ENCODE peak calls at places on chromosomes 16 and 17, in eight cellular contexts. K is amygdala; V is CD4-positive, alpha-beta memory T cell; S is HTR-8/SVneo; F is caudate nucleus; U is activated CD4-positive, alpha-beta T cell treated with anti-CD3 and anti-CD28 coated beads, Interleukin-2, amount 50 U/mL, for 24 hours; O is midbrain; X is amniotic epithelial cell. L is an unnamed sample.

GRCh38 chr17:19002191-19002590 is 2.4 kb downstream of the FAM83G start:
- DNase-seq in F (no peak), O (no peak), U (no peak), X (no peak), K (no peak), S (no peak), V (no peak), L (no peak)

GRCh38 chr16:88533945-88534641 is 36.1 kb upstream of the ZC3H18 start:
- DNase-seq in O (peak), K (peak), S (peak), V (peak), F (peak), U (peak), X (peak), L (peak)

GRCh38 chr17:69597898-69598692 is 183.6 kb downstream of the MAP2K6 start:
- DNase-seq in S (peak), U (no peak), X (peak), K (no peak), O (no peak), F (no peak), V (no peak), L (no peak)

GRCh38 chr17:50062323-50063243 is 6.7 kb downstream of the ITGA3 start:
- DNase-seq in U (no peak), K (no peak), F (no peak), S (peak), V (no peak), O (no peak), X (peak), L (no peak)

GRCh38 chr16:53817117-53817516 is 113.2 kb downstream of the FTO start:
- DNase-seq in X (peak), V (no peak), S (peak), O (no peak), F (no peak), K (no peak), U (no peak), L (no peak)

GRCh38 chr17:20961551-20961950 is 81.3 kb downstream of the USP22 start:
- DNase-seq in K (no peak), U (no peak), S (no peak), V (no peak), O (no peak), X (no peak), F (no peak), L (no peak)

GRCh38 chr17:72369366-72369765 is 248.5 kb downstream of the SOX9 start:
- DNase-seq in U (no peak), X (no peak), V (no peak), S (no peak), K (no peak), O (no peak), F (no peak), L (no peak)

GRCh38 chr16:831571-832443 is 31.3 kb upstream of the GNG13 start:
- DNase-seq in X (no peak), K (no peak), S (no peak), O (no peak), U (no peak), V (no peak), F (no peak), L (no peak)

GRCh38 chr17:37064166-37064565 is 115.4 kb downstream of the AATF start:
- DNase-seq in F (no peak), U (no peak), O (no peak), X (no peak), S (no peak), V (no peak), K (no peak), L (no peak)

GRCh38 chr16:11835891-11836652 is 15.3 kb downstream of the RSL1D1 start:
- DNase-seq in X (peak), K (no peak), U (no peak), O (no peak), V (no peak), S (no peak), F (no peak), L (no peak)

GRCh38 chr16:48435319-48435682 is 50.1 kb upstream of the SIAH1 start:
- DNase-seq in V (no peak), S (no peak), F (no peak), U (no peak), X (no peak), K (no peak), O (no peak), L (no peak)

GRCh38 chr17:12078791-12079190 is 58.1 kb downstream of the MAP2K4 start:
- DNase-seq in F (no peak), U (no peak), O (no peak), X (peak), V (no peak), K (no peak), S (peak), L (no peak)

GRCh38 chr16:79264237-79265104 is 336.1 kb downstream of the MAF start:
- DNase-seq in X (no peak), S (no peak), U (no peak), K (no peak), O (no peak), F (no peak), V (no peak), L (peak)

GRCh38 chr17:8991514-8992285 is 26.2 kb upstream of the PIK3R5 start:
- DNase-seq in S (peak), X (peak), K (peak), V (peak), U (peak), F (peak), O (peak), L (peak)

GRCh38 chr16:64253525-64253924 is 868.3 kb downstream of the CDH11 start:
- DNase-seq in O (no peak), F (no peak), V (no peak), X (no peak), S (no peak), U (no peak), K (no peak), L (no peak)

GRCh38 chr16:64858076-64858475 is 263.8 kb downstream of the CDH11 start:
- DNase-seq in U (no peak), S (no peak), F (no peak), K (no peak), V (no peak), X (peak), O (no peak), L (no peak)

GRCh38 chr17:44400226-44400847 is 10.9 kb upstream of the ITGA2B start:
- DNase-seq in V (no peak), O (no peak), X (peak), K (no peak), F (no peak), S (peak), U (no peak), L (peak)

GRCh38 chr17:60049936-60050335 is 28.8 kb downstream of the HEATR6 start:
- DNase-seq in X (peak), K (no peak), U (no peak), O (no peak), V (no peak), F (no peak), S (no peak), L (no peak)

GRCh38 chr16:89034573-89034961 is 57.6 kb upstream of the CBFA2T3 start:
- DNase-seq in O (no peak), S (no peak), F (no peak), X (no peak), U (no peak), K (no peak), V (no peak), L (no peak)